ENCODE peak calls at places on chromosomes 5 and 9, in six cellular contexts. B is mesendoderm, H is mesenchymal stem cell, E is neuronal stem cell, A is H1, G is IMR-90. I is an unnamed sample.

GRCh38 chr5:8913522-8913921 is 632.4 kb downstream of the SEMA5A start:
- DNase-seq in E (no peak), A (no peak), H (no peak), G (no peak), B (no peak), I (no peak)

GRCh38 chr9:109468927-109469326 is 29.2 kb downstream of the PTPN3 start:
- DNase-seq in H (no peak), B (no peak), G (no peak), A (no peak), E (no peak), I (no peak)

GRCh38 chr5:123294544-123294943 is 128.7 kb downstream of the CEP120 start:
- DNase-seq in H (no peak), G (no peak), B (no peak), E (no peak), A (no peak), I (no peak)

GRCh38 chr9:27351438-27351837 is 54.5 kb upstream of the EQTN start:
- DNase-seq in H (peak; percentile 15), G (no peak), E (no peak), A (no peak), B (no peak), I (no peak)

GRCh38 chr9:137190315-137190853 is 1.9 kb downstream of the SSNA1 start:
- DNase-seq in B (no peak), A (no peak), H (no peak), E (no peak), G (no peak), I (no peak)

GRCh38 chr9:121743441-121744001 is 92.1 kb downstream of the DAB2IP start:
- DNase-seq in E (peak; percentile 81), A (peak; percentile 69), B (peak; percentile 87), G (peak; percentile 89), H (peak; percentile 93), I (peak; percentile 80)

GRCh38 chr9:127185931-127186781 is 63.7 kb upstream of the ANGPTL2 start:
- DNase-seq in E (no peak), B (no peak), H (peak; percentile 93), A (no peak), G (peak; percentile 84), I (no peak)

GRCh38 chr5:173291722-173292658 is 36.2 kb downstream of the STC2 start:
- DNase-seq in G (peak; percentile 62), E (no peak), B (peak; percentile 79), H (peak; percentile 85), A (no peak), I (no peak)

GRCh38 chr9:97518909-97519307 is 17.4 kb downstream of the TMOD1 start:
- DNase-seq in A (no peak), B (no peak), H (peak; percentile 93), G (peak; percentile 92), E (no peak), I (no peak)

GRCh38 chr9:75798484-75798883 is 92.0 kb upstream of the PCSK5 start:
- DNase-seq in G (no peak), H (no peak), B (no peak), E (no peak), A (no peak), I (no peak)

GRCh38 chr5:119273391-119273839 is 82.4 kb upstream of the TNFAIP8 start:
- DNase-seq in A (no peak), E (no peak), H (no peak), B (no peak), G (no peak), I (no peak)

GRCh38 chr5:135324897-135325650 is 74.0 kb downstream of the MACROH2A1 start:
- DNase-seq in A (no peak), B (no peak), E (no peak), G (no peak), H (no peak), I (no peak)

GRCh38 chr5:108818613-108819272 is 71.0 kb downstream of the FER start:
- DNase-seq in G (peak; percentile 82), E (no peak), B (no peak), A (no peak), H (peak; percentile 41), I (no peak)

GRCh38 chr5:135608761-135609443 is 30.1 kb upstream of the CXCL14 start:
- DNase-seq in H (no peak), B (no peak), E (no peak), A (peak; percentile 2), G (no peak), I (no peak)

GRCh38 chr9:96868709-96869108 is 14.4 kb upstream of the ZNF782 start:
- DNase-seq in G (no peak), B (no peak), E (no peak), H (no peak), A (no peak), I (no peak)

GRCh38 chr5:153777681-153778080 is 261.0 kb downstream of the FAM114A2 start:
- DNase-seq in G (no peak), A (no peak), E (peak; percentile 63), H (no peak), B (peak; percentile 55), I (no peak)

GRCh38 chr9:2087500-2088313 is 72.6 kb downstream of the SMARCA2 start:
- DNase-seq in B (peak; percentile 87), G (peak; percentile 52), H (peak; percentile 62), A (no peak), E (no peak), I (no peak)

GRCh38 chr9:134325813-134326753 is at the start of gene RXRA:
- DNase-seq in G (peak; percentile 80), E (peak; percentile 81), B (peak; percentile 82), H (peak; percentile 86), A (peak; percentile 66), I (peak; percentile 64)

GRCh38 chr5:53114988-53115387 is 5.4 kb upstream of the MOCS2 start:
- DNase-seq in A (no peak), E (no peak), B (peak; percentile 22), G (peak; percentile 54), H (peak; percentile 21), I (no peak)

GRCh38 chr5:133120156-133120750 is 68.4 kb downstream of the HSPA4 start:
- DNase-seq in G (no peak), A (peak; percentile 41), E (no peak), B (no peak), H (no peak), I (no peak)

GRCh38 chr5:121500262-121500792 is 351.4 kb upstream of the FTMT start:
- DNase-seq in A (no peak), G (no peak), B (peak; percentile 10), E (no peak), H (no peak), I (no peak)

GRCh38 chr5:132289097-132289496 is 5.1 kb upstream of the SLC22A4 start:
- DNase-seq in H (no peak), G (no peak), A (no peak), B (no peak), E (no peak), I (no peak)

GRCh38 chr5:91177085-91177484 is 206.0 kb downstream of the ARRDC3 start:
- DNase-seq in H (no peak), B (no peak), A (no peak), G (no peak), E (no peak), I (no peak)

GRCh38 chr9:126504977-126505455 is 108.7 kb upstream of the LMX1B start:
- DNase-seq in G (no peak), A (no peak), E (no peak), B (no peak), H (no peak), I (no peak)

GRCh38 chr9:34989946-34990635 is 546 bp downstream of the DNAJB5 start:
- DNase-seq in E (peak; percentile 81), G (peak; percentile 39), H (peak; percentile 80), B (peak; percentile 95), A (peak; percentile 84), I (peak; percentile 94)

GRCh38 chr5:147216552-147217154 is 18.2 kb upstream of the STK32A start:
- DNase-seq in G (no peak), A (peak; percentile 52), B (peak; percentile 61), H (peak; percentile 69), E (no peak), I (peak; percentile 47)

GRCh38 chr5:126449751-126450271 is 26.6 kb downstream of the GRAMD2B start:
- DNase-seq in H (peak; percentile 62), E (no peak), B (no peak), A (no peak), G (peak; percentile 77), I (no peak)

GRCh38 chr5:124574521-124575436 is 171.7 kb downstream of the ZNF608 start:
- DNase-seq in H (no peak), A (no peak), E (no peak), G (no peak), B (no peak), I (no peak)

GRCh38 chr9:108083796-108084352 is 594.3 kb upstream of the KLF4 start:
- DNase-seq in B (no peak), A (no peak), G (no peak), E (no peak), H (no peak), I (no peak)

GRCh38 chr9:35907732-35908483 is 1.4 kb upstream of the SPAAR start:
- DNase-seq in E (peak; percentile 50), G (peak; percentile 88), A (peak; percentile 57), H (peak; percentile 93), B (peak; percentile 96), I (peak; percentile 77)

DNA sequence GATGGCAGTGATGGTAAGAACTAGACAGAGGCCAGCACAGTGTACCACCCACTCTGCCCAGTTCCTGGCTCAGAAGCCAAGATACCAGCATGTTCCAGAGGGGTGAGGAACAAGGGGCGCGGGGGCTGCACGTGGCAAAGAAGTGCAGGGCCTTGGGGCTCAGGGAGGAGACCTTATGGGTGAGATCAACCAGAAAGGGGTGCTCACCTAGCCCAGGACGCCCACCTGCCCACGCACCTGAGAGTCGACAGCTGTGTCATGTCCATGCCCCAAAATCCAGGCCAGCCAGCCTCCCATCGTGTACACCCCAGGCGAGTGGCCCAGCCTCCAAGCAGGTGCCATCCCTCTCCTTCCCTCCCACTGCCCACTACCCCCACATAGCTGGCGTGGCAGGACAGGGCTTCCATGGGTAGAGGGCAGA is 34.9 kb downstream of the BICD2 start:
- DNase-seq in G (no peak), B (no peak), E (no peak), A (no peak), H (no peak), I (peak; percentile 14)
- H3K4me2 ChIP-seq in G (no peak overlapping the region), B (no peak overlapping the region), E (no peak overlapping the region), A (no peak overlapping the region), H (no peak overlapping the region), I (no peak overlapping the region)

GRCh38 chr5:161541-162110 is 29.7 kb upstream of the LRRC14B start:
- DNase-seq in A (no peak), E (no peak), B (no peak), H (no peak), G (no peak), I (no peak)
- H2BK15ac ChIP-seq in A (no peak overlapping the region), E (no peak overlapping the region), B (no peak overlapping the region), H (no peak overlapping the region), G (no peak overlapping the region), I (no peak overlapping the region)

DNA sequence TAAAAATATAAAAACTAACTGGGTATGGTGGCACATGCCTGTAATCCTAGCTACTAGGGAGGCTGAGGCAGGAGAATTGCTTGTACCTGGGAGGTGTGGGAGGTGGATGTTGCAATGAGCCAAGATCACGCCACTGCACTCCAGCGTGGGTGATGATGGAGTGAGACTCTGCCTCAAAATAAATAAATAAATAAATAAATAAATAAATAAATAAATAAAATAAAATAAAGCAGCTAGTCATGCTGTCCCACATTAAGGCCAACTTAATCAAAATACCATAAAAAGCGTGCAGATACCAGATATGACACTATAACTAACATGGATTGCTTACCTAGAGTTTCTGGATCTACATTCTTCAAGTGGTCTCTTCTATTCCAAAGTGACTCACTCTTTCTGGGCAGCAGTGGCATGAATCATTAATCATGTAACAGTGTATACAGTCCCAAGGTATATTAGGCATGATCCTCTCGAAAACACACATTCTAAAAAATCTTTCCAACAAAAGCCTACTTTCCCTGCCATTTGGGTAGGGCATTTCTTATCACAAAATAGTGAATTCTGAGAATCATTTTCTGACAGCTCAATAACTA is 187.1 kb downstream of the ELAVL2 start:
- DNase-seq in H (peak; percentile 1), A (no peak), E (no peak), B (no peak), G (no peak), I (no peak)
- H3K4me2 ChIP-seq in H (no peak overlapping the region), A (no peak overlapping the region), E (no peak overlapping the region), B (no peak overlapping the region), G (no peak overlapping the region), I (no peak overlapping the region)

GRCh38 chr5:152638996-152639552 is 234.0 kb upstream of the NMUR2 start:
- DNase-seq in B (no peak), E (no peak), H (no peak), A (no peak), G (no peak), I (no peak)
- H2BK15ac ChIP-seq in B (no peak overlapping the region), E (no peak overlapping the region), H (no peak overlapping the region), A (no peak overlapping the region), G (no peak overlapping the region), I (no peak overlapping the region)